ENCODE peak calls at places on chromosomes 5 and 9, in four cellular contexts. One of them, this sample, is unnamed.

GRCh38 chr9:109171926-109172325 is 4.9 kb upstream of the FRRS1L start:
- DNase-seq in HepG2: no peak
- DNase-seq in K562: no peak
- DNase-seq in GM12878: no peak
- DNase-seq in this sample: no peak

GRCh38 chr5:149113669-149114068 is 27.6 kb upstream of the ABLIM3 start:
- DNase-seq in HepG2: no peak
- DNase-seq in K562: no peak
- DNase-seq in GM12878: no peak
- DNase-seq in this sample: no peak

GRCh38 chr9:79163544-79163943 is 408.2 kb upstream of the TLE4 start:
- DNase-seq in HepG2: no peak
- DNase-seq in K562: no peak
- DNase-seq in GM12878: no peak
- DNase-seq in this sample: no peak

GRCh38 chr9:85515021-85515420 is 226.7 kb downstream of the AGTPBP1 start:
- DNase-seq in HepG2: no peak
- DNase-seq in K562: no peak
- DNase-seq in GM12878: no peak
- DNase-seq in this sample: no peak

GRCh38 chr5:67379761-67380160 is 183.2 kb upstream of the CD180 start:
- DNase-seq in HepG2: no peak
- DNase-seq in K562: no peak
- DNase-seq in GM12878: no peak
- DNase-seq in this sample: no peak

GRCh38 chr5:32312194-32312681 is 501 bp downstream of the MTMR12 start:
- DNase-seq in HepG2: no peak
- DNase-seq in K562: peak
- DNase-seq in GM12878: no peak
- DNase-seq in this sample: peak

GRCh38 chr9:4750021-4750673 is 9.1 kb upstream of the AK3 start:
- DNase-seq in HepG2: no peak
- DNase-seq in K562: peak
- DNase-seq in GM12878: no peak
- DNase-seq in this sample: no peak

GRCh38 chr5:68504306-68504705 is 288.8 kb downstream of the PIK3R1 start:
- DNase-seq in HepG2: no peak
- DNase-seq in K562: no peak
- DNase-seq in GM12878: no peak
- DNase-seq in this sample: no peak

GRCh38 chr5:54309237-54309636 is 1.1 kb downstream of the ARL15 start:
- DNase-seq in HepG2: no peak
- DNase-seq in K562: no peak
- DNase-seq in GM12878: no peak
- DNase-seq in this sample: no peak

GRCh38 chr9:92716557-92716956 is 46.6 kb upstream of the IPPK start:
- DNase-seq in HepG2: peak
- DNase-seq in K562: peak
- DNase-seq in GM12878: no peak
- DNase-seq in this sample: peak

GRCh38 chr9:98410185-98410697 is 154.8 kb upstream of the TBC1D2 start:
- DNase-seq in HepG2: peak
- DNase-seq in K562: peak
- DNase-seq in GM12878: no peak
- DNase-seq in this sample: peak

GRCh38 chr9:93129691-93130500 is 4.2 kb downstream of the NINJ1 start:
- DNase-seq in HepG2: no peak
- DNase-seq in K562: no peak
- DNase-seq in GM12878: no peak
- DNase-seq in this sample: no peak

GRCh38 chr9:95077053-95077765 is 240.3 kb downstream of the FANCC start:
- DNase-seq in HepG2: no peak
- DNase-seq in K562: no peak
- DNase-seq in GM12878: no peak
- DNase-seq in this sample: no peak

GRCh38 chr9:129586647-129587046 is 34.3 kb downstream of the C9orf50 start:
- DNase-seq in HepG2: no peak
- DNase-seq in K562: no peak
- DNase-seq in GM12878: no peak
- DNase-seq in this sample: no peak
- TF ChIP-seq BHLHE40 in HepG2: no peak
- TF ChIP-seq BHLHE40 in K562: no peak
- TF ChIP-seq BHLHE40 in GM12878: no peak
- TF ChIP-seq BHLHE40 in this sample: no peak

GRCh38 chr5:75367401-75367800 is 30.4 kb downstream of the HMGCR start:
- DNase-seq in HepG2: no peak
- DNase-seq in K562: no peak
- DNase-seq in GM12878: no peak
- DNase-seq in this sample: no peak
- TF ChIP-seq FOXK2 in HepG2: no peak
- TF ChIP-seq FOXK2 in K562: no peak
- TF ChIP-seq FOXK2 in GM12878: no peak
- TF ChIP-seq FOXK2 in this sample: no peak

GRCh38 chr5:29548262-29548661 is 1645.2 kb upstream of the CDH6 start:
- DNase-seq in HepG2: no peak
- DNase-seq in K562: no peak
- DNase-seq in GM12878: no peak
- DNase-seq in this sample: no peak

GRCh38 chr5:29543501-29543900 is 1650.0 kb upstream of the CDH6 start:
- DNase-seq in HepG2: no peak
- DNase-seq in K562: no peak
- DNase-seq in GM12878: no peak
- DNase-seq in this sample: no peak
- TF ChIP-seq BHLHE40 in HepG2: no peak
- TF ChIP-seq BHLHE40 in K562: no peak
- TF ChIP-seq BHLHE40 in GM12878: no peak
- TF ChIP-seq BHLHE40 in this sample: no peak

DNA sequence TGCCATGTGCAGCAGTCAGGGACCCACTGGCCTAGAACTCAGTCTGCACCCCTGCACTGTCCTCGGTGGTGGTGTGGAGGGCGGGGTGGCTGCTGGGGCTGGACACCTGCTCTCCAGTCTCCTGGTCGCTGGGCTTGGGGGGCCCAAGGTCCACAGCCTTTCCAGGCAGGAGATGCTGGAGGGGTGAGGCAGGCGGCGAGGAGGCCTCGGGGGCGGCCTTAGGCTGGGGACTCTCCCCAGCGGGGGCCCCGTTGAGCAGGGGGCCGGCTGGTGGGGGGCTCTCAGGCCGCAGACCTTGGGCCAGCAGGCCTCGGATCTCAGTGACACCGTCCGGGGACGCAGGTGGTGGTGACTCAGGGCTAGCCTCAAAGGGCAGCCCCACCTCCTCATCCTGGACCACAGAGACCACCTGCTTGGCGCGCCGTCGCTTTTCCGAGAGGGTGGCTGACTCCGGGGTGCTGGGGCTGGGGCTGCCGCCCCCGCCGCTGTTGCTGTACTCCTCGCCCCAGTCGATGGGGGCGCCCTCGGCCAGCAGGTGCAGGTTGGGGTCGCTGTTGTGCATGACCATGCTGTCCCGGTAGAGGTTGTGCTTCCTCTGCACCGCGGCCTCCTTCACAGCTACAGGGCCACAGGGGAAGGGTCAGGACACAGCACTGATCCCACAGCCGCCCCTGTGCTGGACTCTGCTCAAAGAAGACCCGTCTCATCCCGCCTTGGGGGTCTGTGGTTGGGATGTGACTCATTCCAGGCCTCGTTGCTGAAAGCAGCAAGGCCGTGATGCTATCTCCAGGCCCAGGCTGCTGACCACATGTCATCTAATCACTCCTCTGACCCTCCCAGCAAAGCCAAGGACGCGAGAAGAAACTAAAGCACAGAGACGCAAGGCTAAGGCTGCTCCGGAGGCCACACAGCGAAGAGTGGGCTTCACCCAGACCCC is 55.8 kb downstream of the LRSAM1 start:
- DNase-seq in HepG2: no peak
- DNase-seq in K562: peak
- DNase-seq in GM12878: no peak
- DNase-seq in this sample: no peak
- TF ChIP-seq FOXK2 in HepG2: no peak
- TF ChIP-seq FOXK2 in K562: peak
- TF ChIP-seq FOXK2 in GM12878: no peak
- TF ChIP-seq FOXK2 in this sample: no peak

DNA sequence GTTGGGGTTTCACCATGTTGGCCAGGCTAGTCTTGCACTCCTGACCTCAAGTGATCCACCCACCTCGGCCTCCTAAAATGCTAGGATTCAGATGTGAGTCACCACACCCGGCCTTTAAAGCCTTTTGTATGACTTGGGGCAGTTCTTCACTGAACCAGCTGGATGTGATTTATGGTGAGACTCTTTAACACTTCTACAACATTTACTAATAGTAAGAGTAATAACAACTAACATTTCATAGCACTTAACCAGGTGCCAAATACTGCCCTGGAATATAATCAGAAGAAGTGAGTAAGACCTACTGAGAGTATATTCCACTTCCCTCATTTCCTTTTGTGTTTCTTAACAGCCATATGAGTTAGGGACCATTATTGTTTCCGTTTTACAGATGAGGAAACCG is 10.0 kb downstream of the ZSWIM6 start:
- DNase-seq in HepG2: no peak
- DNase-seq in K562: no peak
- DNase-seq in GM12878: no peak
- DNase-seq in this sample: no peak
- TF ChIP-seq BHLHE40 in HepG2: no peak
- TF ChIP-seq BHLHE40 in K562: no peak
- TF ChIP-seq BHLHE40 in GM12878: no peak
- TF ChIP-seq BHLHE40 in this sample: no peak

GRCh38 chr9:31185831-31186230 is 1198.6 kb upstream of the ACO1 start:
- DNase-seq in HepG2: no peak
- DNase-seq in K562: no peak
- DNase-seq in GM12878: no peak
- DNase-seq in this sample: no peak
- TF ChIP-seq FOXK2 in HepG2: no peak
- TF ChIP-seq FOXK2 in K562: no peak
- TF ChIP-seq FOXK2 in GM12878: no peak
- TF ChIP-seq FOXK2 in this sample: no peak

This sample was measured in HEK293T.